ENCODE peak calls at places on chromosomes 5 and 9, in eight cellular contexts. X is fibroblast of pulmonary artery; N is cardiac fibroblast; D is ELR; M is KBM-7; K is naive thymus-derived CD8-positive, alpha-beta T cell; I is LoVo; J is SJSA1. O is an unnamed sample.

GRCh38 chr9:17402309-17402708 is 176.6 kb upstream of the SH3GL2 start:
- DNase-seq in X (peak), N (peak), D (peak), M (peak), K (no peak), I (no peak), J (peak), O (peak)

GRCh38 chr5:4228708-4229107 is 633.1 kb downstream of the IRX1 start:
- DNase-seq in X (no peak), N (no peak), D (no peak), M (no peak), K (no peak), I (no peak), J (no peak), O (no peak)

GRCh38 chr5:34676409-34676808 is 20.3 kb downstream of the RAI14 start:
- DNase-seq in X (peak), N (peak), D (peak), M (no peak), K (no peak), I (no peak), J (no peak), O (no peak)

GRCh38 chr9:133371261-133371711 is 4.6 kb downstream of the SURF4 start:
- DNase-seq in X (no peak), N (no peak), D (no peak), M (no peak), K (peak), I (no peak), J (no peak), O (no peak)

GRCh38 chr5:54792611-54793404 is 192.6 kb downstream of the ESM1 start:
- DNase-seq in X (peak), N (no peak), D (peak), M (no peak), K (no peak), I (no peak), J (no peak), O (no peak)

GRCh38 chr9:121645003-121645402 is 6.4 kb upstream of the DAB2IP start:
- DNase-seq in X (no peak), N (no peak), D (no peak), M (no peak), K (no peak), I (no peak), J (no peak), O (no peak)

GRCh38 chr5:66959668-66960067 is 236.9 kb downstream of the CD180 start:
- DNase-seq in X (no peak), N (peak), D (peak), M (no peak), K (no peak), I (no peak), J (no peak), O (peak)

GRCh38 chr9:124212381-124213050 is 45.2 kb upstream of the NEK6 start:
- DNase-seq in X (peak), N (peak), D (peak), M (no peak), K (no peak), I (no peak), J (peak), O (no peak)

GRCh38 chr9:97747201-97747965 is 50.2 kb upstream of the XPA start:
- DNase-seq in X (no peak), N (no peak), D (no peak), M (no peak), K (no peak), I (peak), J (peak), O (no peak)

GRCh38 chr9:94813379-94813778 is 86.9 kb downstream of the AOPEP start:
- DNase-seq in X (peak), N (no peak), D (no peak), M (no peak), K (no peak), I (no peak), J (no peak), O (no peak)

GRCh38 chr9:114733814-114734213 is 51.8 kb upstream of the TEX48 start:
- DNase-seq in X (peak), N (peak), D (peak), M (no peak), K (no peak), I (peak), J (peak), O (peak)

GRCh38 chr5:8340739-8341344 is 471.9 kb downstream of the MTRR start:
- DNase-seq in X (peak), N (peak), D (peak), M (peak), K (no peak), I (no peak), J (no peak), O (no peak)

GRCh38 chr5:151628112-151628823 is 37.1 kb upstream of the FAT2 start:
- DNase-seq in X (peak), N (peak), D (no peak), M (no peak), K (no peak), I (no peak), J (no peak), O (no peak)

GRCh38 chr5:156669416-156669815 is 180.7 kb upstream of the PPP1R2B start:
- DNase-seq in X (no peak), N (no peak), D (no peak), M (no peak), K (no peak), I (no peak), J (no peak), O (no peak)